ENCODE peak calls at places on chromosomes 3 and 15, in nine cellular contexts. One of them, this sample, is unnamed.

GRCh38 chr3:11195721-11196332 is 41.5 kb downstream of the HRH1 start:
- DNase-seq in astrocyte: peak
- DNase-seq in GM12865: no peak
- DNase-seq in progenitor cell of endocrine pancreas: no peak
- DNase-seq in cardiac fibroblast: peak
- DNase-seq in endothelial cell: no peak
- DNase-seq in heart right ventricle: no peak
- DNase-seq in adrenal gland: no peak
- DNase-seq in uterus: no peak
- DNase-seq in this sample: no peak

GRCh38 chr3:24662449-24663345 is 168.0 kb upstream of the THRB start:
- DNase-seq in astrocyte: no peak
- DNase-seq in GM12865: no peak
- DNase-seq in endothelial cell: no peak
- DNase-seq in progenitor cell of endocrine pancreas: no peak
- DNase-seq in cardiac fibroblast: no peak
- DNase-seq in adrenal gland: no peak
- DNase-seq in uterus: no peak
- DNase-seq in heart right ventricle: no peak
- DNase-seq in this sample: no peak

GRCh38 chr3:133926736-133927542 is 31.3 kb upstream of the RAB6B start:
- DNase-seq in heart right ventricle: no peak
- DNase-seq in endothelial cell: no peak
- DNase-seq in GM12865: no peak
- DNase-seq in adrenal gland: no peak
- DNase-seq in cardiac fibroblast: no peak
- DNase-seq in astrocyte: no peak
- DNase-seq in uterus: no peak
- DNase-seq in progenitor cell of endocrine pancreas: no peak
- DNase-seq in this sample: no peak

GRCh38 chr3:42843730-42844713 is 31.7 kb downstream of the CYP8B1 start:
- DNase-seq in progenitor cell of endocrine pancreas: no peak
- DNase-seq in cardiac fibroblast: peak
- DNase-seq in heart right ventricle: no peak
- DNase-seq in endothelial cell: no peak
- DNase-seq in astrocyte: no peak
- DNase-seq in GM12865: no peak
- DNase-seq in adrenal gland: peak
- DNase-seq in uterus: peak
- DNase-seq in this sample: no peak

GRCh38 chr3:127722928-127723603 is 50.3 kb downstream of the ABTB1 start:
- DNase-seq in GM12865: no peak
- DNase-seq in heart right ventricle: no peak
- DNase-seq in endothelial cell: no peak
- DNase-seq in adrenal gland: peak
- DNase-seq in astrocyte: no peak
- DNase-seq in progenitor cell of endocrine pancreas: no peak
- DNase-seq in cardiac fibroblast: no peak
- DNase-seq in uterus: no peak
- DNase-seq in this sample: peak

GRCh38 chr3:23916152-23916885 is 471 bp downstream of the NKIRAS1 start:
- DNase-seq in cardiac fibroblast: no peak
- DNase-seq in adrenal gland: no peak
- DNase-seq in endothelial cell: no peak
- DNase-seq in progenitor cell of endocrine pancreas: no peak
- DNase-seq in heart right ventricle: no peak
- DNase-seq in uterus: no peak
- DNase-seq in GM12865: no peak
- DNase-seq in astrocyte: no peak
- DNase-seq in this sample: no peak

GRCh38 chr3:50567386-50568182 is at the start of gene C3orf18:
- DNase-seq in endothelial cell: peak
- DNase-seq in heart right ventricle: peak
- DNase-seq in cardiac fibroblast: peak
- DNase-seq in GM12865: peak
- DNase-seq in astrocyte: peak
- DNase-seq in adrenal gland: peak
- DNase-seq in progenitor cell of endocrine pancreas: peak
- DNase-seq in uterus: peak
- DNase-seq in this sample: peak

GRCh38 chr3:125116311-125117069 is 60.7 kb upstream of the HEG1 start:
- DNase-seq in adrenal gland: peak
- DNase-seq in progenitor cell of endocrine pancreas: no peak
- DNase-seq in GM12865: peak
- DNase-seq in uterus: no peak
- DNase-seq in cardiac fibroblast: peak
- DNase-seq in astrocyte: peak
- DNase-seq in heart right ventricle: no peak
- DNase-seq in endothelial cell: no peak
- DNase-seq in this sample: no peak

GRCh38 chr3:42655980-42656679 is 2.6 kb downstream of the ZBTB47 start:
- DNase-seq in adrenal gland: peak
- DNase-seq in heart right ventricle: no peak
- DNase-seq in GM12865: no peak
- DNase-seq in uterus: peak
- DNase-seq in progenitor cell of endocrine pancreas: no peak
- DNase-seq in endothelial cell: no peak
- DNase-seq in astrocyte: peak
- DNase-seq in cardiac fibroblast: no peak
- DNase-seq in this sample: no peak

GRCh38 chr3:127079211-127079610 is 96.3 kb downstream of the PLXNA1 start:
- DNase-seq in GM12865: no peak
- DNase-seq in heart right ventricle: no peak
- DNase-seq in progenitor cell of endocrine pancreas: no peak
- DNase-seq in endothelial cell: no peak
- DNase-seq in cardiac fibroblast: no peak
- DNase-seq in adrenal gland: no peak
- DNase-seq in uterus: no peak
- DNase-seq in astrocyte: no peak
- DNase-seq in this sample: peak

GRCh38 chr3:149373235-149374125 is 4.0 kb downstream of the TM4SF1 start:
- DNase-seq in uterus: no peak
- DNase-seq in adrenal gland: no peak
- DNase-seq in astrocyte: peak
- DNase-seq in endothelial cell: no peak
- DNase-seq in progenitor cell of endocrine pancreas: no peak
- DNase-seq in GM12865: no peak
- DNase-seq in heart right ventricle: no peak
- DNase-seq in cardiac fibroblast: peak
- DNase-seq in this sample: no peak

GRCh38 chr3:134078169-134078821 is 48.6 kb upstream of the SLCO2A1 start:
- DNase-seq in endothelial cell: no peak
- DNase-seq in uterus: no peak
- DNase-seq in progenitor cell of endocrine pancreas: no peak
- DNase-seq in GM12865: no peak
- DNase-seq in heart right ventricle: no peak
- DNase-seq in cardiac fibroblast: no peak
- DNase-seq in adrenal gland: no peak
- DNase-seq in astrocyte: no peak
- DNase-seq in this sample: no peak

GRCh38 chr15:63595688-63596087 is 1.5 kb upstream of the FBXL22 start:
- DNase-seq in progenitor cell of endocrine pancreas: no peak
- DNase-seq in adrenal gland: no peak
- DNase-seq in endothelial cell: no peak
- DNase-seq in GM12865: no peak
- DNase-seq in astrocyte: no peak
- DNase-seq in heart right ventricle: no peak
- DNase-seq in uterus: no peak
- DNase-seq in cardiac fibroblast: no peak
- DNase-seq in this sample: no peak

GRCh38 chr3:12549971-12550760 is 4.9 kb upstream of the MKRN2OS start:
- DNase-seq in uterus: no peak
- DNase-seq in heart right ventricle: no peak
- DNase-seq in astrocyte: no peak
- DNase-seq in endothelial cell: no peak
- DNase-seq in progenitor cell of endocrine pancreas: no peak
- DNase-seq in GM12865: no peak
- DNase-seq in cardiac fibroblast: no peak
- DNase-seq in adrenal gland: no peak
- DNase-seq in this sample: no peak

GRCh38 chr3:12557472-12558105 is 702 bp downstream of the MKRN2 start:
- DNase-seq in GM12865: peak
- DNase-seq in astrocyte: peak
- DNase-seq in heart right ventricle: no peak
- DNase-seq in uterus: no peak
- DNase-seq in progenitor cell of endocrine pancreas: no peak
- DNase-seq in endothelial cell: no peak
- DNase-seq in cardiac fibroblast: peak
- DNase-seq in adrenal gland: no peak
- DNase-seq in this sample: no peak

GRCh38 chr3:12556243-12556722 is 604 bp upstream of the MKRN2 start:
- DNase-seq in uterus: no peak
- DNase-seq in endothelial cell: no peak
- DNase-seq in heart right ventricle: no peak
- DNase-seq in progenitor cell of endocrine pancreas: no peak
- DNase-seq in adrenal gland: no peak
- DNase-seq in astrocyte: no peak
- DNase-seq in GM12865: no peak
- DNase-seq in cardiac fibroblast: no peak
- DNase-seq in this sample: no peak

GRCh38 chr3:12556723-12557471 is at the start of gene MKRN2:
- DNase-seq in progenitor cell of endocrine pancreas: peak
- DNase-seq in adrenal gland: peak
- DNase-seq in astrocyte: peak
- DNase-seq in uterus: peak
- DNase-seq in endothelial cell: peak
- DNase-seq in heart right ventricle: peak
- DNase-seq in cardiac fibroblast: peak
- DNase-seq in GM12865: peak
- DNase-seq in this sample: peak

DNA sequence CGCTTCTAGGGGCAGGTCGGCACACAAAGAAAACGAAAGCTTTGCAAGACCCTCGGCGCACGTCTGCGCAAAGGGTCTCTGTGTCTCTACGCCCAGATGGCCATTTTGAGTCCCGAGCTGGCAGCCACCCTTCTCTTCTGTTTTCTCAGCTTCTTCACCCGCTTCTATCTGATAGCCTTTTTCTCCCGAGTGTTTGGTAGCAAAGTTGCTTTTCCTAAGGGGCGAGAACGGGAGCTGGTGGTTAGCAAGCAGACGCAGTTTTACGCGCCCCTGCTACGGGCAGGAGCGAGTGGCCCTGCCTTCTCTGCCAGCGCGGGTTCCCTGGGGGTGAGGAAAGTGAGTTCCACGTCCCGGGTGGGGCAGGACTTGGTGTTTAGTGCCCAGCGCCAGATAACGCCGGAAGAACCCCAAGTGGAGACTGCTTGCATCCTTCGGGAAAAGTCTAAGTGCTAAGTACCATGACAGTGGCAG is 2.9 kb upstream of the MKRN2 start:
- DNase-seq in progenitor cell of endocrine pancreas: no peak
- DNase-seq in GM12865: peak
- DNase-seq in adrenal gland: peak
- DNase-seq in heart right ventricle: peak
- DNase-seq in uterus: no peak
- DNase-seq in cardiac fibroblast: peak
- DNase-seq in astrocyte: peak
- DNase-seq in endothelial cell: no peak
- DNase-seq in this sample: peak
- TF ChIP-seq CTCF in progenitor cell of endocrine pancreas: no peak
- TF ChIP-seq CTCF in GM12865: no peak
- TF ChIP-seq CTCF in adrenal gland: no peak
- TF ChIP-seq CTCF in heart right ventricle: no peak
- TF ChIP-seq CTCF in uterus: no peak
- TF ChIP-seq CTCF in cardiac fibroblast: no peak
- TF ChIP-seq CTCF in astrocyte: no peak
- TF ChIP-seq CTCF in endothelial cell: no peak
- TF ChIP-seq CTCF in this sample: no peak

GRCh38 chr3:194300392-194300758 is 50.8 kb downstream of the CPN2 start:
- DNase-seq in endothelial cell: peak
- DNase-seq in progenitor cell of endocrine pancreas: no peak
- DNase-seq in GM12865: no peak
- DNase-seq in uterus: peak
- DNase-seq in cardiac fibroblast: peak
- DNase-seq in heart right ventricle: peak
- DNase-seq in astrocyte: peak
- DNase-seq in adrenal gland: peak
- DNase-seq in this sample: peak
- TF ChIP-seq CTCF in endothelial cell: no peak
- TF ChIP-seq CTCF in progenitor cell of endocrine pancreas: peak
- TF ChIP-seq CTCF in GM12865: no peak
- TF ChIP-seq CTCF in uterus: no peak
- TF ChIP-seq CTCF in cardiac fibroblast: peak
- TF ChIP-seq CTCF in heart right ventricle: no peak
- TF ChIP-seq CTCF in astrocyte: no peak
- TF ChIP-seq CTCF in adrenal gland: peak
- TF ChIP-seq CTCF in this sample: peak

GRCh38 chr3:161879470-161879869 is 382.9 kb downstream of the OTOL1 start:
- DNase-seq in cardiac fibroblast: no peak
- DNase-seq in uterus: no peak
- DNase-seq in heart right ventricle: no peak
- DNase-seq in adrenal gland: no peak
- DNase-seq in astrocyte: peak
- DNase-seq in endothelial cell: no peak
- DNase-seq in GM12865: no peak
- DNase-seq in progenitor cell of endocrine pancreas: no peak
- DNase-seq in this sample: no peak

GRCh38 chr3:161875483-161875882 is 378.9 kb downstream of the OTOL1 start:
- DNase-seq in heart right ventricle: no peak
- DNase-seq in GM12865: no peak
- DNase-seq in endothelial cell: no peak
- DNase-seq in uterus: no peak
- DNase-seq in adrenal gland: no peak
- DNase-seq in astrocyte: no peak
- DNase-seq in cardiac fibroblast: no peak
- DNase-seq in progenitor cell of endocrine pancreas: no peak
- DNase-seq in this sample: no peak
- TF ChIP-seq CTCF in heart right ventricle: no peak
- TF ChIP-seq CTCF in GM12865: no peak
- TF ChIP-seq CTCF in endothelial cell: no peak
- TF ChIP-seq CTCF in uterus: no peak
- TF ChIP-seq CTCF in adrenal gland: no peak
- TF ChIP-seq CTCF in astrocyte: no peak
- TF ChIP-seq CTCF in cardiac fibroblast: no peak
- TF ChIP-seq CTCF in progenitor cell of endocrine pancreas: no peak
- TF ChIP-seq CTCF in this sample: no peak

GRCh38 chr3:160722331-160722730 is 33.7 kb upstream of the PPM1L start:
- DNase-seq in endothelial cell: no peak
- DNase-seq in uterus: no peak
- DNase-seq in heart right ventricle: no peak
- DNase-seq in cardiac fibroblast: no peak
- DNase-seq in astrocyte: no peak
- DNase-seq in progenitor cell of endocrine pancreas: no peak
- DNase-seq in GM12865: no peak
- DNase-seq in adrenal gland: no peak
- DNase-seq in this sample: no peak

GRCh38 chr3:160725326-160725725 is 30.7 kb upstream of the PPM1L start:
- DNase-seq in astrocyte: no peak
- DNase-seq in heart right ventricle: no peak
- DNase-seq in cardiac fibroblast: no peak
- DNase-seq in endothelial cell: no peak
- DNase-seq in GM12865: no peak
- DNase-seq in uterus: no peak
- DNase-seq in adrenal gland: no peak
- DNase-seq in progenitor cell of endocrine pancreas: no peak
- DNase-seq in this sample: no peak

GRCh38 chr3:160719710-160720109 is 36.3 kb upstream of the PPM1L start:
- DNase-seq in GM12865: no peak
- DNase-seq in uterus: no peak
- DNase-seq in heart right ventricle: no peak
- DNase-seq in progenitor cell of endocrine pancreas: no peak
- DNase-seq in adrenal gland: no peak
- DNase-seq in endothelial cell: no peak
- DNase-seq in astrocyte: no peak
- DNase-seq in cardiac fibroblast: no peak
- DNase-seq in this sample: no peak

GRCh38 chr3:160720123-160720746 is 35.8 kb upstream of the PPM1L start:
- DNase-seq in cardiac fibroblast: no peak
- DNase-seq in progenitor cell of endocrine pancreas: no peak
- DNase-seq in heart right ventricle: no peak
- DNase-seq in adrenal gland: no peak
- DNase-seq in astrocyte: no peak
- DNase-seq in uterus: no peak
- DNase-seq in endothelial cell: no peak
- DNase-seq in GM12865: peak
- DNase-seq in this sample: no peak
- TF ChIP-seq CTCF in cardiac fibroblast: no peak
- TF ChIP-seq CTCF in progenitor cell of endocrine pancreas: peak
- TF ChIP-seq CTCF in heart right ventricle: no peak
- TF ChIP-seq CTCF in adrenal gland: no peak
- TF ChIP-seq CTCF in astrocyte: peak
- TF ChIP-seq CTCF in uterus: no peak
- TF ChIP-seq CTCF in endothelial cell: peak
- TF ChIP-seq CTCF in GM12865: peak
- TF ChIP-seq CTCF in this sample: no peak

This sample was measured in glutamatergic neuron.